ENCODE peak calls at places on chromosomes 4 and X, in seven cellular contexts. K is cardiac muscle cell, A is GM23338, V is epithelial cell of esophagus, S is A549, W is psoas muscle, P is ovary. Z is an unnamed sample.

GRCh38 chrX:1182211-1182610 is 30.2 kb downstream of the CRLF2 start:
- DNase-seq in K (no peak), A (no peak), V (no peak), S (no peak), W (no peak), P (no peak), Z (no peak)

GRCh38 chr4:68466185-68466584 is 18.9 kb downstream of the TMPRSS11E start:
- DNase-seq in K (peak), A (no peak), V (peak), S (peak), W (no peak), P (no peak), Z (peak)

GRCh38 chrX:134431894-134432293 is 28.1 kb upstream of the HPRT1 start:
- DNase-seq in K (peak), A (no peak), V (peak), S (no peak), W (no peak), P (no peak), Z (peak)

GRCh38 chrX:19005909-19006308 is 22.0 kb upstream of the PHKA2 start:
- DNase-seq in K (no peak), A (no peak), V (peak), S (peak), W (no peak), P (no peak), Z (no peak)

GRCh38 chr4:80486603-80487002 is 151.1 kb downstream of the CFAP299 start:
- DNase-seq in K (no peak), A (peak), V (no peak), S (no peak), W (no peak), P (no peak), Z (no peak)

GRCh38 chrX:24536551-24536950 is 71.5 kb downstream of the PDK3 start:
- DNase-seq in K (no peak), A (no peak), V (no peak), S (no peak), W (no peak), P (no peak), Z (no peak)

GRCh38 chr4:184675018-184675417 is 25.5 kb downstream of the PRIMPOL start:
- DNase-seq in K (no peak), A (no peak), V (no peak), S (no peak), W (no peak), P (no peak), Z (no peak)

GRCh38 chr4:172232966-172233365 is 419.8 kb downstream of the GALNTL6 start:
- DNase-seq in K (no peak), A (peak), V (peak), S (peak), W (no peak), P (no peak), Z (peak)

GRCh38 chrX:132433001-132433400 is 55.8 kb downstream of the MBNL3 start:
- DNase-seq in K (no peak), A (peak), V (no peak), S (no peak), W (no peak), P (no peak), Z (no peak)

GRCh38 chr4:108881190-108881589 is 118.3 kb upstream of the ETNPPL start:
- DNase-seq in K (peak), A (no peak), V (peak), S (no peak), W (no peak), P (no peak), Z (peak)

GRCh38 chr4:169039271-169039954 is 29.4 kb upstream of the CBR4 start:
- DNase-seq in K (no peak), A (no peak), V (no peak), S (no peak), W (no peak), P (no peak), Z (no peak)
- TF ChIP-seq CTCF in K (no peak), A (no peak), V (no peak), S (no peak), W (no peak), P (no peak), Z (no peak)

GRCh38 chr4:101346312-101346561 is 1.1 kb downstream of the PPP3CA start:
- DNase-seq in K (no peak), A (no peak), V (peak), S (no peak), W (no peak), P (no peak), Z (no peak)

GRCh38 chr4:101347267-101347556 is at the start of gene PPP3CA:
- DNase-seq in K (no peak), A (no peak), V (no peak), S (no peak), W (peak), P (no peak), Z (no peak)

GRCh38 chr4:101345271-101345595 is 2.1 kb downstream of the PPP3CA start:
- DNase-seq in K (peak), A (no peak), V (no peak), S (no peak), W (no peak), P (no peak), Z (no peak)

GRCh38 chr4:101346562-101347266 is 612 bp downstream of the PPP3CA start:
- DNase-seq in K (peak), A (peak), V (peak), S (peak), W (peak), P (peak), Z (peak)

GRCh38 chr4:101345596-101346311 is 1.6 kb downstream of the PPP3CA start:
- DNase-seq in K (peak), A (peak), V (peak), S (peak), W (peak), P (peak), Z (peak)
- TF ChIP-seq CTCF in K (no peak), A (no peak), V (peak), S (no peak), W (no peak), P (no peak), Z (no peak)

GRCh38 chr4:99457270-99457669 is 22.1 kb upstream of the ADH7 start:
- DNase-seq in K (peak), A (no peak), V (peak), S (no peak), W (no peak), P (no peak), Z (no peak)
- TF ChIP-seq CTCF in K (peak), A (no peak), V (peak), S (no peak), W (no peak), P (no peak), Z (no peak)

GRCh38 chr4:173504181-173504503 is 25.9 kb downstream of the HAND2 start:
- DNase-seq in K (no peak), A (peak), V (no peak), S (no peak), W (no peak), P (no peak), Z (no peak)

GRCh38 chr4:173508386-173509002 is 21.5 kb downstream of the HAND2 start:
- DNase-seq in K (no peak), A (peak), V (no peak), S (no peak), W (no peak), P (no peak), Z (no peak)

GRCh38 chr4:173506780-173507211 is 23.2 kb downstream of the HAND2 start:
- DNase-seq in K (no peak), A (peak), V (no peak), S (no peak), W (no peak), P (no peak), Z (no peak)

GRCh38 chr4:173507471-173508385 is 22.3 kb downstream of the HAND2 start:
- DNase-seq in K (no peak), A (peak), V (no peak), S (no peak), W (no peak), P (no peak), Z (no peak)

GRCh38 chr4:173505924-173506779 is 23.9 kb downstream of the HAND2 start:
- DNase-seq in K (peak), A (peak), V (peak), S (peak), W (no peak), P (peak), Z (peak)
- TF ChIP-seq CTCF in K (peak), A (peak), V (peak), S (peak), W (peak), P (peak), Z (peak)

DNA sequence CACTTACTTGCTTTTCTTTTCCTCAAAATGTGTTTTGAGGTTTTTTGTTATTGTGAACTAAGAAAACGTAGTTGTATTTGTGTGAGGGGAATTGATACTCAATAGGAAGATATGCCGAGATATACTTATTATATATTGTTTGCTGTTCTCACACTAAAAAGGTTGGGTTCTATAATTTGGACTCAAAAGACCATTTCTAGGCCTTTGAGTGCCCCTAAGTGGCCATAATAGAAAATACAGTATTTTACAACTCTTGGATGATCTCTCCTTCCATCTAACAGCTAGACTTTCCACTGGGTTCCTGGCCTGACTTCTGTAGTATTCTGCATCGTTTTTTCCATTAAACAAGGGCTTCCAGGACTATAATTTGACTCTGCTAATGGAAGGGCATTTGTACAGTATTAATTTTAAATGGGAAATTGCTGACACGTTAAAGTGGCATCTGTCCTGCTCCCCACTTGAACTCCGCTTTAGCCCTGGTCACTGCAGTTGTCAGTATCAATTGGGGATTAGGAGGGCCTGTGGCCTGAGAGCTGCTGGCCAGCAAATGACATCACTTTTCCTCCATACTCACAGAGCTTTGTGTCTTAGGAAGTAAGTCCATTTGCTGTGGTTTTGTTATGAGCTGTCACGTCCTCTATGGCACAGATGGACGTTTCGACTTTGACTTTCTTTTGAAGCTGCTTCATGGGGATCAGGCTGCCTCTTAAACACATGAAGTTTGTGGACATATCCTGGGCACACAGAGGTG is 176.9 kb downstream of the SLIT2 start:
- DNase-seq in K (peak), A (peak), V (no peak), S (peak), W (no peak), P (no peak), Z (peak)
- TF ChIP-seq CTCF in K (peak), A (peak), V (no peak), S (peak), W (no peak), P (no peak), Z (no peak)

GRCh38 chrX:130025256-130025655 is 42.8 kb downstream of the BCORL1 start:
- DNase-seq in K (no peak), A (peak), V (no peak), S (peak), W (no peak), P (no peak), Z (no peak)

GRCh38 chrX:130024127-130024526 is 41.7 kb downstream of the BCORL1 start:
- DNase-seq in K (peak), A (peak), V (peak), S (peak), W (peak), P (no peak), Z (peak)

GRCh38 chrX:130030826-130031225 is 48.4 kb downstream of the BCORL1 start:
- DNase-seq in K (no peak), A (peak), V (no peak), S (no peak), W (no peak), P (no peak), Z (no peak)

GRCh38 chrX:130027569-130027968 is 45.1 kb downstream of the BCORL1 start:
- DNase-seq in K (no peak), A (no peak), V (no peak), S (no peak), W (no peak), P (no peak), Z (no peak)

GRCh38 chrX:130028196-130028595 is 45.8 kb downstream of the BCORL1 start:
- DNase-seq in K (peak), A (peak), V (peak), S (peak), W (peak), P (no peak), Z (peak)
- TF ChIP-seq CTCF in K (peak), A (peak), V (peak), S (peak), W (peak), P (no peak), Z (peak)

GRCh38 chr4:72566573-72566972 is 2.4 kb downstream of the ADAMTS3 start:
- DNase-seq in K (peak), A (no peak), V (no peak), S (no peak), W (no peak), P (no peak), Z (no peak)

GRCh38 chr4:72568959-72569718 is at the start of gene ADAMTS3:
- DNase-seq in K (peak), A (peak), V (peak), S (peak), W (peak), P (peak), Z (peak)

GRCh38 chr4:72569719-72570235 is 756 bp upstream of the ADAMTS3 start:
- DNase-seq in K (no peak), A (no peak), V (no peak), S (no peak), W (no peak), P (peak), Z (no peak)

GRCh38 chr4:72567036-72567435 is 2.0 kb downstream of the ADAMTS3 start:
- DNase-seq in K (no peak), A (no peak), V (no peak), S (no peak), W (no peak), P (no peak), Z (no peak)

DNA sequence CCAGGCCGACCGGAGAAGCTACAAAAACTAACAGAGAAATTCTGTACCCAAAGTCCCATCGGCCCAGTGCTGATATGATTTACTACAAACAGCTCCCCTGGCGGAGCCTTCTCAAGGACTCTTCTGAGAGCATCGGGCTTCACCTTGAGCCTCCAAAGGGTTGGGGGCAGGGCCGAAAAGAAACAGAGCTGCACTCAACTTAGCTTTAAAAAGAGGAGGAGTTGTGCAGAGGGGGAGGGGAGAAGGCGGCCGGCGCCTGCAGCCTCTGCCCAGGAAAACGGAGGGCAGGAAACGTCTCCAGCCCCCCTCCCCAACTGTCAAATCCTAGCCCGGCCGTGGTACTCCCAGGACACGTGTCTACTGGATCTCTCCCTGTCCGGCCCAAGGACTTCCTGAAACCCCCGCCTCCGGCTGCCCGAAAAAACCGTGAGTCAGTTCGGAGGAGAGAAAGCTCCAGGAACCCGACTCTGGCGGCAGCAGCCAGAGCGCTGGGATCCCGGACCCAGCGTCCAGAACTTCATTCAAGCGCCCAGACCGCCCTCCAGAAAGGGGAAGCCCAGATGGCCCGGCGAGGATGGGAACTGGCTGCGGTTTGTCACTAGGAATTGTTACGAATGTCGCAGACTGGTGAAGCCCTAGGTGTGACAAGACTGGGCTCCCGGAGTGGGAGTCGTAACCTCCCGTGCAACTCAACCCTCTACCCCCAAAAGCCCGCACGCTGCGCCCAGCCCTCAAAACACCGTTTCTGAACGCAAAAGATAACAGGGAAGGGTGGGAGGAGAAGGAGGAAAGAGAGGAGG is 1.0 kb downstream of the ADAMTS3 start:
- DNase-seq in K (peak), A (peak), V (peak), S (peak), W (peak), P (peak), Z (peak)
- TF ChIP-seq CTCF in K (peak), A (peak), V (peak), S (no peak), W (peak), P (peak), Z (peak)

DNA sequence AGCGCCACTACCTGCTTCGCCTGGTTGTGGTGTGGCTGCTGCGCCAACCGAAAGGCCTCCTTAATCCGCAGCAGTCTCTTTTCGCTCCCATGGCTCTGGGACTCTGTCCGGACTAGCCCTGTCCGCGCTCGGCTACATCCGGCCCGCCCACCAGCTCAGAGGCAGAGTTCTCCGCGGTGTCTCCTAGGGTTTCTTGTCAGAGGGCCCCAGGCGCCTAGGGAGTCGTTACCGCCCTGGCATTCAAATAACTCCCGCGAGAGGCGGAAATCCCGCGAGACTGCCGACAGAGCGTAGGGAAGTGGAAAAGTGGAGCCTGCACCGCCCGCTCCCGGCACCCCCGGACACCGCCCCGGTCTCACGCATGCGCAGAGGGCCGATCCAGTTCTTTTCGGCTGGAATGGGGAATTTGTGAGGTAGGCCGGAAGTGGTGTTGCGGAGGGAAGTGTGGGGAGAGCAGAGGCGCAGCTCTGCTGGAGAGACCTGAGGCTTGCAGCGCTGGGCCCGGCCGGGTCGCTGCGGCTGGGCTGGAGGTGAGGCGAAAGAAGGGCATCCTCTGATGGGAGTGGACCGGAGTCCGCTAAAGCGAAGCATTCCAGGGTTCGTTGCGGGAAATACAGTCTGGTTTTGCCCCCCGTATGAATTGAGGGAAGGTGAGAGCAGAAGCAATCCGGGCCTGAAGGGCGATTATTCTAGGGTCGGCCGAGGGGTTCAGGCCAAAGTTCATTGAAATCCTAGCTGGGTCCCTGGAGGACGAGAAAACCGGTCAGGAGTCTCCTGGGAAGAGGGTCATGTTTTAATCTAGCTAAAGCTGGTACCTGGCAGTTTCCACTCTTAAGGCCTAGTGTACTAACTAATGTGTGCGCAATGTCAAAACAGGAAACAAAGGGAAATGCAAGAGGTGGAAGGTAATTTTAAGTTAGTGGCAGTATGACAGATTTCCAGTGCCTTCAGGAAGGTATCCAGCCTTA is at the start of gene FAM200B:
- DNase-seq in K (peak), A (peak), V (peak), S (peak), W (peak), P (peak), Z (peak)
- TF ChIP-seq CTCF in K (peak), A (no peak), V (no peak), S (no peak), W (no peak), P (peak), Z (no peak)

DNA sequence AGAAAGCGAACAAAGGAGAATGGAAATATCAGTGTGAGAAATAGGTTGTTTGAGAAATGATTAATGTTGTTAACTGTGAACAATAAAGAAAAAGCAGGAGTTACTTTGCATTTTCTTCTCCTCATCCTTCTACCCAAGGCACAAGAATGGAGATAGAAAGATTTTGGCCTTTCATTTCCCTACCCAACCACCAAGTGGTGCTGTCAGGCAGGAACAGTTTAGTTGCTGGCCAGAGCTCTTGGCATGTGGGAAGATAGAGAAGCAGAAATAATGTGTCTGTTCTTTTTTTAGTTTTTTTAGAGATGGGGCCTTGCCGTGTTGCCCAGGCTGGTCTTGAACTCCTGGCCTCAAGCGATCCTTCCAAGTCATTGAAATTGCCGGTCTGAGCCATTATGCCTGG is 12.8 kb downstream of the HOPX start:
- DNase-seq in K (peak), A (peak), V (peak), S (peak), W (no peak), P (no peak), Z (peak)
- TF ChIP-seq CTCF in K (peak), A (peak), V (peak), S (no peak), W (no peak), P (no peak), Z (peak)

DNA sequence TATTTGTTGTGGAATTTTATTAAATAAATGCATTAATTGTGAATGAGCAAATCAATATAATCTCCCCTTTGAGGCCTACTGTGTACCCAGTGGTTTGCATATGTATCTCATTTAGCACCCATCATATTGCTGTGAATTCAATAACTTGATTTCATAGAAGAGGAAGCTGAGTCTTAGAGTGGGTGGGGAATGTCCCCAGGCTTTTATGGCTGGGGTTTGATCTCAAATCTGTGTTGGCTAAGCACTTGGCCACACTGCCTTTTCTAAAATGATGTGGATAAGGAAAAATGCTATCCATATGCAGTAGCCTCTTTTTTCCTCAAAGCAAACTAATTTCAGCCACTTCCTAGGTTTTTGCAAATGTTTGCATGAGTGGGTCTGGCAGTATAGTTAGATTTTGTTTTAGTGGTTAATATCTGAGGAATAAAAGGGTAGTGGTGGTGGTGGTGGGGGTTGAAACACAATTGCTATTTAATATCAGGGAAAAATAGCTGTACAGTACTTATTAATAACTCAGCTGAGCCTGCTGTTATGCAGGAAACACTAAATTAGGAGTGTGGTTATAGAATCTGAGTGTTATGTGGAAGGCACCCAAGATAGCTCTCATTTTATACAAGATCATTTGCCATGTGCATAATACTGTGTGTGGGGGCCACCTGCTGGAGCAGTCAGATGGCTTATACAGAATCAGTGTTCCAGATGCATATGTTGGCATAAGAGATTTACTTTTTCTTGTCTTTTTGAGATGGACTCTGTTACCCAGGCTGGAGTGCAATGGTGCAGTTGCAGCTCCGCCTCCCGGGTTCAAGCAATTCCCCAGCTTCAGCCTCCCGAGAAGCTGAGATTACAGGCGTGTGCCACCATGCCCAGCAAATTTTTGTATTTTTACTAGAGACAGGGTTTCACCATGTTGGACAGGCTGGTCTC is 108.0 kb downstream of the TMEM131L start:
- DNase-seq in K (peak), A (no peak), V (peak), S (peak), W (peak), P (peak), Z (peak)
- TF ChIP-seq CTCF in K (peak), A (no peak), V (peak), S (peak), W (peak), P (peak), Z (peak)

Z was measured in MCF 10A.